ENCODE peak calls at places on chromosome 16, in ten cellular contexts. H is activated CD8-positive, alpha-beta memory T cell treated with anti-CD3 and anti-CD28 coated beads for 1 hour; T is ureter; I is NCI-H748 treated with DMSO at 0.1 percent for 48 hours; B is NCI-H1105; G is T-helper 2 cell; Z is retina; O is kidney epithelial cell; U is skeletal muscle cell; X is DMS 273 treated with DMSO at 0.1 percent for 48 hours. P is an unnamed sample.

GRCh38 chr16:12763517-12763916 is 40.2 kb downstream of the CPPED1 start:
- DNase-seq in O (no peak), H (no peak), Z (no peak), B (no peak), U (no peak), G (no peak), T (no peak), I (no peak), X (no peak), P (no peak)

GRCh38 chr16:88770459-88771293 is 14.3 kb downstream of the PIEZO1 start:
- DNase-seq in O (peak), H (no peak), Z (peak), U (peak), G (no peak), X (peak), T (peak), I (no peak), B (no peak), P (no peak)

GRCh38 chr16:3223913-3224515 is 10.9 kb downstream of the ZNF200 start:
- DNase-seq in G (no peak), O (no peak), X (no peak), I (no peak), T (no peak), B (no peak), Z (no peak), U (no peak), H (no peak), P (no peak)

GRCh38 chr16:84925092-84925772 is 86.1 kb downstream of the ZDHHC7 start:
- DNase-seq in B (peak), O (no peak), G (peak), T (no peak), X (no peak), I (no peak), Z (no peak), H (peak), U (no peak), P (no peak)

GRCh38 chr16:85718682-85719081 is 29.9 kb upstream of the GINS2 start:
- DNase-seq in T (no peak), H (no peak), U (no peak), Z (no peak), B (no peak), X (no peak), I (no peak), G (no peak), O (no peak), P (no peak)

GRCh38 chr16:69499541-69500255 is 66.1 kb upstream of the NFAT5 start:
- DNase-seq in Z (no peak), B (no peak), T (no peak), H (no peak), I (no peak), X (no peak), O (no peak), G (no peak), U (no peak), P (no peak)

GRCh38 chr16:58299757-58300349 is 5.0 kb upstream of the PRSS54 start:
- DNase-seq in G (no peak), X (no peak), B (no peak), I (no peak), O (no peak), Z (no peak), U (no peak), H (no peak), T (no peak), P (no peak)

GRCh38 chr16:88941933-88942909 is 34.8 kb downstream of the CBFA2T3 start:
- DNase-seq in X (no peak), B (no peak), G (peak), T (no peak), O (no peak), H (peak), I (no peak), U (no peak), Z (peak), P (no peak)

GRCh38 chr16:30721606-30722005 is 22.6 kb downstream of the SRCAP start:
- DNase-seq in H (no peak), U (no peak), X (no peak), G (no peak), O (no peak), B (no peak), I (no peak), T (no peak), Z (no peak), P (no peak)

GRCh38 chr16:2869502-2870064 is 11.6 kb upstream of the PRSS22 start:
- DNase-seq in I (no peak), U (no peak), H (no peak), B (no peak), X (no peak), Z (no peak), T (peak), G (no peak), O (no peak), P (no peak)

GRCh38 chr16:28897826-28898225 is 19.5 kb downstream of the ATP2A1 start:
- DNase-seq in U (no peak), T (no peak), Z (no peak), I (no peak), B (no peak), O (no peak), X (no peak), H (no peak), G (no peak), P (no peak)

GRCh38 chr16:56643080-56643778 is 4.8 kb downstream of the MT1A start:
- DNase-seq in T (peak), B (no peak), X (no peak), G (peak), U (no peak), H (peak), I (no peak), Z (no peak), O (no peak), P (no peak)

P was measured in NCI-H2029 treated with DMSO at 0.1 percent for 48 hours.